ENCODE peak calls at places on chromosome 2, in eight cellular contexts. Y is iris pigment epithelial cell; P is hippocampal formation; W is M059J; T is stimulated activated CD4-positive, alpha-beta T cell treated with anti-CD3 and anti-CD28 coated beads, Interleukin-4, amount 100 ng/mL, for 4 hours; O is endothelial cell; G is NB4; M is activated CD4-positive, alpha-beta T cell treated with anti-CD3 and anti-CD28 coated beads, Interleukin-2, amount 50 U/mL, for 4 hours. V is an unnamed sample.

GRCh38 chr2:220452561-220452960 is 825.1 kb downstream of the SLC4A3 start:
- DNase-seq in M (no peak), W (no peak), G (no peak), O (no peak), T (no peak), Y (no peak), P (peak; percentile 48), V (no peak)

GRCh38 chr2:44744961-44745360 is 196.5 kb upstream of the SIX3 start:
- DNase-seq in P (no peak), W (no peak), G (no peak), T (no peak), O (no peak), M (no peak), Y (no peak), V (no peak)

GRCh38 chr2:217735899-217736298 is 266.9 kb downstream of the TNS1 start:
- DNase-seq in O (no peak), W (no peak), M (no peak), G (no peak), Y (no peak), P (no peak), T (no peak), V (no peak)

GRCh38 chr2:43465234-43465633 is 130.6 kb downstream of the THADA start:
- DNase-seq in G (no peak), W (no peak), O (no peak), Y (no peak), M (no peak), P (no peak), T (no peak), V (no peak)

GRCh38 chr2:20514596-20515269 is 67.9 kb downstream of the RHOB start:
- DNase-seq in W (peak; percentile 95), M (no peak), Y (peak; percentile 99), O (no peak), T (no peak), G (no peak), P (no peak), V (peak; percentile 97)

GRCh38 chr2:64210816-64211215 is 66.6 kb upstream of the PELI1 start:
- DNase-seq in O (no peak), W (no peak), Y (no peak), T (no peak), M (no peak), P (no peak), G (no peak), V (no peak)

GRCh38 chr2:49616800-49617199 is 462.5 kb upstream of the FSHR start:
- DNase-seq in W (peak; percentile 9), Y (peak; percentile 7), O (peak; percentile 6), M (no peak), G (peak; percentile 55), P (peak; percentile 63), T (no peak), V (no peak)

GRCh38 chr2:136141510-136142154 is 23.7 kb upstream of the CXCR4 start:
- DNase-seq in M (no peak), O (no peak), T (no peak), Y (no peak), G (peak; percentile 70), W (no peak), P (no peak), V (no peak)

GRCh38 chr2:60710707-60711106 is 45.4 kb upstream of the PAPOLG start:
- DNase-seq in W (peak; percentile 15), T (no peak), G (peak; percentile 26), M (no peak), O (peak; percentile 6), P (peak; percentile 10), Y (peak; percentile 10), V (no peak)

GRCh38 chr2:26892916-26893524 is 45.1 kb downstream of the DPYSL5 start:
- DNase-seq in Y (no peak), W (no peak), T (no peak), P (no peak), O (no peak), M (no peak), G (no peak), V (no peak)

GRCh38 chr2:61816480-61817355 is 37.1 kb downstream of the FAM161A start:
- DNase-seq in P (no peak), M (no peak), W (no peak), Y (peak; percentile 2), T (no peak), O (no peak), G (no peak), V (no peak)

GRCh38 chr2:204743368-204743960 is 198.2 kb downstream of the PARD3B start:
- DNase-seq in Y (no peak), T (no peak), P (no peak), O (no peak), W (no peak), G (no peak), M (no peak), V (no peak)

GRCh38 chr2:28348149-28348567 is 44.5 kb upstream of the FOSL2 start:
- DNase-seq in M (peak; percentile 44), W (no peak), O (no peak), T (peak; percentile 49), P (no peak), Y (no peak), G (no peak), V (no peak)

GRCh38 chr2:236782938-236783337 is 213.3 kb downstream of the ACKR3 start:
- DNase-seq in G (no peak), T (no peak), W (no peak), P (no peak), Y (peak; percentile 42), O (no peak), M (no peak), V (no peak)

GRCh38 chr2:141027221-141027620 is 1103.6 kb downstream of the LRP1B start:
- DNase-seq in W (no peak), M (no peak), P (no peak), Y (peak; percentile 20), O (no peak), T (no peak), G (no peak), V (no peak)

GRCh38 chr2:8554296-8554806 is 127.5 kb upstream of the ID2 start:
- DNase-seq in M (no peak), W (no peak), G (no peak), P (no peak), O (no peak), T (no peak), Y (no peak), V (no peak)

V was measured in A172.